ENCODE peak calls at places on chromosomes 3 and 15, in seven cellular contexts. One of them, this sample, is unnamed.

GRCh38 chr15:74208901-74209559 is 6.4 kb upstream of the STRA6 start:
- DNase-seq in SK-N-SH: no peak
- DNase-seq in K562: peak
- DNase-seq in GM12878: no peak
- DNase-seq in HepG2: peak
- DNase-seq in GM12891: no peak
- DNase-seq in GM12892: no peak
- DNase-seq in this sample: no peak

GRCh38 chr15:37053070-37053653 is 47.2 kb downstream of the MEIS2 start:
- DNase-seq in SK-N-SH: no peak
- DNase-seq in K562: no peak
- DNase-seq in GM12878: no peak
- DNase-seq in HepG2: no peak
- DNase-seq in GM12891: no peak
- DNase-seq in GM12892: no peak
- DNase-seq in this sample: no peak

GRCh38 chr3:152026033-152026556 is 152.7 kb downstream of the SUCNR1 start:
- DNase-seq in SK-N-SH: no peak
- DNase-seq in K562: no peak
- DNase-seq in GM12878: no peak
- DNase-seq in HepG2: no peak
- DNase-seq in GM12891: no peak
- DNase-seq in GM12892: no peak
- DNase-seq in this sample: no peak

GRCh38 chr3:12959838-12960378 is 113.3 kb downstream of the IQSEC1 start:
- DNase-seq in SK-N-SH: no peak
- DNase-seq in K562: peak
- DNase-seq in GM12878: no peak
- DNase-seq in HepG2: no peak
- DNase-seq in GM12891: no peak
- DNase-seq in GM12892: no peak
- DNase-seq in this sample: no peak

GRCh38 chr3:122797291-122797690 is 2.4 kb downstream of the SLC49A4 start:
- DNase-seq in SK-N-SH: no peak
- DNase-seq in K562: no peak
- DNase-seq in GM12878: no peak
- DNase-seq in HepG2: no peak
- DNase-seq in GM12891: no peak
- DNase-seq in GM12892: no peak
- DNase-seq in this sample: no peak

GRCh38 chr3:135760581-135760980 is 204.9 kb upstream of the PPP2R3A start:
- DNase-seq in SK-N-SH: no peak
- DNase-seq in K562: no peak
- DNase-seq in GM12878: no peak
- DNase-seq in HepG2: no peak
- DNase-seq in GM12891: no peak
- DNase-seq in GM12892: no peak
- DNase-seq in this sample: no peak

GRCh38 chr15:39332846-39333245 is 248.0 kb upstream of the THBS1 start:
- DNase-seq in SK-N-SH: no peak
- DNase-seq in K562: no peak
- DNase-seq in GM12878: no peak
- DNase-seq in HepG2: no peak
- DNase-seq in GM12891: no peak
- DNase-seq in GM12892: no peak
- DNase-seq in this sample: no peak

GRCh38 chr3:146166450-146167222 is 5.7 kb upstream of the PLOD2 start:
- DNase-seq in SK-N-SH: no peak
- DNase-seq in K562: no peak
- DNase-seq in GM12878: no peak
- DNase-seq in HepG2: peak
- DNase-seq in GM12891: no peak
- DNase-seq in GM12892: no peak
- DNase-seq in this sample: no peak

GRCh38 chr3:21795152-21795837 is 44.3 kb upstream of the ZNF385D start:
- DNase-seq in SK-N-SH: peak
- DNase-seq in K562: no peak
- DNase-seq in GM12878: no peak
- DNase-seq in HepG2: no peak
- DNase-seq in GM12891: no peak
- DNase-seq in GM12892: no peak
- DNase-seq in this sample: no peak

GRCh38 chr3:195705081-195705991 is 15.4 kb upstream of the MUC20 start:
- DNase-seq in SK-N-SH: no peak
- DNase-seq in K562: peak
- DNase-seq in GM12878: no peak
- DNase-seq in HepG2: no peak
- DNase-seq in GM12891: no peak
- DNase-seq in GM12892: no peak
- DNase-seq in this sample: no peak

GRCh38 chr15:85047271-85047948 is 65.8 kb downstream of the PDE8A start:
- DNase-seq in SK-N-SH: no peak
- DNase-seq in K562: peak
- DNase-seq in GM12878: no peak
- DNase-seq in HepG2: peak
- DNase-seq in GM12891: no peak
- DNase-seq in GM12892: no peak
- DNase-seq in this sample: no peak
- TF ChIP-seq TAF1 in SK-N-SH: no peak
- TF ChIP-seq TAF1 in K562: no peak
- TF ChIP-seq TAF1 in GM12878: no peak
- TF ChIP-seq TAF1 in HepG2: no peak
- TF ChIP-seq TAF1 in GM12891: no peak
- TF ChIP-seq TAF1 in GM12892: no peak
- TF ChIP-seq TAF1 in this sample: no peak

DNA sequence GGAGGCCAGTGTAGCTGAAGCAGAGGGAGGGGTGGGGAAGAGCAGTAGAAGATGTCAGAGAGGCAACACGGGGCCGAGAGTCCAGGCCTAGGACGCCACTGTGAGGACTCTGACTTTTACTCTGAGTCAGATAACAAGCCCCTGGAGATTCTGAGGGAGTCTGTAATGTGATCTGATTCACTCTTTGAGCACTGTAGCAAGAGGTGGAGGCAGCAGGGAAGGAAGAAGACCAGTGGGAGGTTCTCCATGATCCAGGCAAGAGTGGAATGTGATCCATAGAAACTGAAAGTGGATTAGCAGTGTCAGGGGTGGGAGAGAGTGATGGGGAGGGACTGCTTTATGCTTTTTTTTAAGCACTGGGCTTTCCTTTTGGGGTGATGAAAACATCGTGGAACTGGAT is 179.2 kb upstream of the CHRM5 start:
- DNase-seq in SK-N-SH: no peak
- DNase-seq in K562: no peak
- DNase-seq in GM12878: no peak
- DNase-seq in HepG2: no peak
- DNase-seq in GM12891: no peak
- DNase-seq in GM12892: no peak
- DNase-seq in this sample: no peak
- TF ChIP-seq TAF1 in SK-N-SH: no peak
- TF ChIP-seq TAF1 in K562: no peak
- TF ChIP-seq TAF1 in GM12878: no peak
- TF ChIP-seq TAF1 in HepG2: no peak
- TF ChIP-seq TAF1 in GM12891: no peak
- TF ChIP-seq TAF1 in GM12892: no peak
- TF ChIP-seq TAF1 in this sample: no peak

GRCh38 chr3:57227204-57227929 is at the start of gene APPL1:
- DNase-seq in SK-N-SH: peak
- DNase-seq in K562: peak
- DNase-seq in GM12878: peak
- DNase-seq in HepG2: peak
- DNase-seq in GM12891: peak
- DNase-seq in GM12892: peak
- DNase-seq in this sample: peak
- TF ChIP-seq TAF1 in SK-N-SH: peak
- TF ChIP-seq TAF1 in K562: no peak
- TF ChIP-seq TAF1 in GM12878: peak
- TF ChIP-seq TAF1 in HepG2: peak
- TF ChIP-seq TAF1 in GM12891: peak
- TF ChIP-seq TAF1 in GM12892: peak
- TF ChIP-seq TAF1 in this sample: peak

GRCh38 chr3:115986555-115987207 is 363.4 kb downstream of the GAP43 start:
- DNase-seq in SK-N-SH: peak
- DNase-seq in K562: peak
- DNase-seq in GM12878: no peak
- DNase-seq in HepG2: peak
- DNase-seq in GM12891: no peak
- DNase-seq in GM12892: no peak
- DNase-seq in this sample: no peak
- TF ChIP-seq TAF1 in SK-N-SH: no peak
- TF ChIP-seq TAF1 in K562: no peak
- TF ChIP-seq TAF1 in GM12878: no peak
- TF ChIP-seq TAF1 in HepG2: no peak
- TF ChIP-seq TAF1 in GM12891: no peak
- TF ChIP-seq TAF1 in GM12892: no peak
- TF ChIP-seq TAF1 in this sample: no peak

DNA sequence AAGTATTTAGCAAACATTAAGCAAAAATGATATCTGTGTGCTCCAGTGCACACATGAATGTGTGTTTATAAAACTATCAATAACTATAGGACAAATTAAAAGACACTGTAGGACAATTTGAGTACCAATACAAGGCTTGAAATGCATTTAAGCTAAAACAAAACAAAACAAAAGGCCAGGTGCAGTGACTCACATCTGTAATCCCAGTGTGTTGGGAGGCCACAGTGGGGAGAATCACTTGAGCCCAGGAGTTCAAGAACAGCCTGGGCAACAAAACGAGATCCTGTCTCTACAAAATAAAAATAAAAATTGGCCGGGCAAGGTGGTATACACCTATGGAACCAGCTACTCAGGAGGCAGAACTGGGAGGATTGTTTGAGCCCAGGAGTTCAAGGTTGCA is 50.7 kb downstream of the CSNK1G1 start:
- DNase-seq in SK-N-SH: no peak
- DNase-seq in K562: no peak
- DNase-seq in GM12878: no peak
- DNase-seq in HepG2: no peak
- DNase-seq in GM12891: no peak
- DNase-seq in GM12892: no peak
- DNase-seq in this sample: no peak
- TF ChIP-seq TAF1 in SK-N-SH: no peak
- TF ChIP-seq TAF1 in K562: no peak
- TF ChIP-seq TAF1 in GM12878: no peak
- TF ChIP-seq TAF1 in HepG2: no peak
- TF ChIP-seq TAF1 in GM12891: no peak
- TF ChIP-seq TAF1 in GM12892: no peak
- TF ChIP-seq TAF1 in this sample: no peak

GRCh38 chr15:75662823-75663519 is 15.3 kb downstream of the SNX33 start:
- DNase-seq in SK-N-SH: no peak
- DNase-seq in K562: no peak
- DNase-seq in GM12878: no peak
- DNase-seq in HepG2: no peak
- DNase-seq in GM12891: no peak
- DNase-seq in GM12892: no peak
- DNase-seq in this sample: no peak
- TF ChIP-seq TAF1 in SK-N-SH: no peak
- TF ChIP-seq TAF1 in K562: no peak
- TF ChIP-seq TAF1 in GM12878: no peak
- TF ChIP-seq TAF1 in HepG2: no peak
- TF ChIP-seq TAF1 in GM12891: no peak
- TF ChIP-seq TAF1 in GM12892: no peak
- TF ChIP-seq TAF1 in this sample: no peak

GRCh38 chr3:61177450-61177849 is 73.8 kb downstream of the FHIT start:
- DNase-seq in SK-N-SH: no peak
- DNase-seq in K562: no peak
- DNase-seq in GM12878: no peak
- DNase-seq in HepG2: no peak
- DNase-seq in GM12891: no peak
- DNase-seq in GM12892: no peak
- DNase-seq in this sample: no peak
- TF ChIP-seq TAF1 in SK-N-SH: no peak
- TF ChIP-seq TAF1 in K562: no peak
- TF ChIP-seq TAF1 in GM12878: no peak
- TF ChIP-seq TAF1 in HepG2: no peak
- TF ChIP-seq TAF1 in GM12891: no peak
- TF ChIP-seq TAF1 in GM12892: no peak
- TF ChIP-seq TAF1 in this sample: no peak

GRCh38 chr15:77305953-77306352 is 114.0 kb downstream of the PEAK1 start:
- DNase-seq in SK-N-SH: no peak
- DNase-seq in K562: no peak
- DNase-seq in GM12878: no peak
- DNase-seq in HepG2: no peak
- DNase-seq in GM12891: no peak
- DNase-seq in GM12892: no peak
- DNase-seq in this sample: no peak
- TF ChIP-seq TAF1 in SK-N-SH: no peak
- TF ChIP-seq TAF1 in K562: no peak
- TF ChIP-seq TAF1 in GM12878: no peak
- TF ChIP-seq TAF1 in HepG2: no peak
- TF ChIP-seq TAF1 in GM12891: no peak
- TF ChIP-seq TAF1 in GM12892: no peak
- TF ChIP-seq TAF1 in this sample: no peak

This sample was measured in H1.